ENCODE peak calls at places on chromosomes 2 and 18, in eight cellular contexts. R, Q, Z, O, X, P, H and B are unnamed samples.

GRCh38 chr2:223027442-223027841 is 24.5 kb upstream of the KCNE4 start:
- DNase-seq in H (no peak), Q (no peak), R (no peak), Z (no peak), P (no peak), O (no peak), X (no peak), B (no peak)

GRCh38 chr2:191952515-191953270 is 105.8 kb upstream of the CAVIN2 start:
- DNase-seq in O (no peak), X (no peak), R (no peak), H (no peak), Q (no peak), P (no peak), Z (no peak), B (no peak)

GRCh38 chr18:36643016-36643415 is 185.8 kb downstream of the TPGS2 start:
- DNase-seq in Q (no peak), X (no peak), P (no peak), R (no peak), Z (no peak), H (no peak), O (no peak), B (no peak)

GRCh38 chr2:18630941-18631340 is 41.6 kb upstream of the NT5C1B start:
- DNase-seq in P (no peak), H (no peak), O (no peak), Z (no peak), X (no peak), Q (no peak), R (no peak), B (no peak)

GRCh38 chr2:46451131-46451711 is 28.1 kb upstream of the TMEM247 start:
- DNase-seq in X (no peak), Z (no peak), O (no peak), P (no peak), Q (no peak), R (no peak), H (no peak), B (no peak)

GRCh38 chr18:41875094-41875780 is 79.8 kb upstream of the PIK3C3 start:
- DNase-seq in P (no peak), X (no peak), O (no peak), H (no peak), Z (no peak), R (no peak), Q (no peak), B (no peak)

GRCh38 chr2:198042189-198042588 is 237.8 kb downstream of the PLCL1 start:
- DNase-seq in Q (no peak), Z (no peak), R (no peak), H (no peak), X (no peak), P (no peak), O (no peak), B (no peak)

GRCh38 chr2:143682643-143683042 is 553.4 kb downstream of the ARHGAP15 start:
- DNase-seq in O (no peak), H (peak), Q (no peak), Z (no peak), P (no peak), X (no peak), R (no peak), B (no peak)

GRCh38 chr18:77000527-77000926 is 132.1 kb downstream of the MBP start:
- DNase-seq in P (peak), R (no peak), X (peak), H (peak), Z (no peak), Q (peak), O (peak), B (peak)

GRCh38 chr18:26386002-26386401 is 159.8 kb downstream of the TAF4B start:
- DNase-seq in Q (peak), Z (no peak), H (no peak), O (no peak), P (no peak), R (no peak), X (no peak), B (no peak)

GRCh38 chr2:226483745-226484619 is 315.6 kb downstream of the IRS1 start:
- DNase-seq in Q (no peak), O (no peak), H (no peak), X (no peak), R (no peak), Z (no peak), P (no peak), B (no peak)

GRCh38 chr2:242022550-242023290 is 153.2 kb downstream of the RTP5 start:
- DNase-seq in Z (no peak), Q (no peak), X (no peak), O (no peak), P (no peak), H (no peak), R (no peak), B (no peak)

GRCh38 chr18:30992231-30992630 is 50.3 kb downstream of the DSC3 start:
- DNase-seq in Q (no peak), R (no peak), P (no peak), H (no peak), X (no peak), O (no peak), Z (no peak), B (no peak)

GRCh38 chr2:109582928-109583895 is 30.6 kb downstream of the SEPTIN10 start:
- DNase-seq in X (no peak), Q (no peak), H (no peak), R (no peak), O (no peak), Z (no peak), P (no peak), B (no peak)

GRCh38 chr2:108949316-108950299 is 39.4 kb downstream of the EDAR start:
- DNase-seq in H (no peak), O (no peak), P (no peak), Q (no peak), Z (no peak), R (no peak), X (no peak), B (no peak)

GRCh38 chr2:95346738-95347671 is 49.9 kb downstream of the KCNIP3 start:
- DNase-seq in Z (no peak), R (no peak), O (no peak), Q (no peak), H (no peak), X (peak), P (peak), B (peak)

GRCh38 chr2:10864888-10865551 is 46.7 kb upstream of the KCNF1 start:
- DNase-seq in Q (no peak), P (peak), R (no peak), Z (peak), O (no peak), H (no peak), X (no peak), B (no peak)

GRCh38 chr2:53167227-53167626 is 600.4 kb upstream of the CHAC2 start:
- DNase-seq in H (no peak), P (no peak), O (no peak), X (no peak), R (no peak), Z (no peak), Q (no peak), B (no peak)

GRCh38 chr18:8298186-8298585 is 311.1 kb upstream of the RAB12 start:
- DNase-seq in H (no peak), P (no peak), Q (no peak), R (no peak), O (no peak), Z (no peak), X (no peak), B (no peak)

GRCh38 chr2:81304154-81304830 is 999.7 kb upstream of the LRRTM1 start:
- DNase-seq in O (no peak), H (peak), Z (no peak), Q (no peak), X (no peak), R (no peak), P (no peak), B (no peak)

GRCh38 chr18:67545681-67546080 is 29.2 kb upstream of the DSEL start:
- DNase-seq in O (no peak), Q (no peak), R (no peak), P (no peak), X (no peak), Z (no peak), H (no peak), B (no peak)